ENCODE peak calls at places on chromosomes 13 and 19, in four cellular contexts. Q is cardiac muscle cell, N is AG08395, C is fibroblast of gingiva. A is an unnamed sample.

GRCh38 chr13:31773538-31773937 is 34.2 kb downstream of the RXFP2 start:
- DNase-seq in N (peak; percentile 52), Q (peak; percentile 73), C (peak; percentile 73), A (no peak)

GRCh38 chr19:3987619-3988371 is 2.5 kb upstream of the EEF2 start:
- DNase-seq in Q (peak; percentile 86), C (peak; percentile 68), N (peak; percentile 89), A (peak; percentile 83)

GRCh38 chr13:62887046-62887445 is 1471.4 kb upstream of the PCDH20 start:
- DNase-seq in C (no peak), Q (no peak), N (no peak), A (no peak)

GRCh38 chr13:113453962-113454361 is 674 bp upstream of the ADPRHL1 start:
- DNase-seq in Q (peak; percentile 84), N (peak; percentile 91), C (peak; percentile 81), A (no peak)

GRCh38 chr19:30733826-30734550 is 361.8 kb downstream of the ZNF536 start:
- DNase-seq in Q (no peak), N (no peak), C (no peak), A (no peak)

GRCh38 chr19:13795595-13796300 is 505 bp downstream of the ZSWIM4 start:
- DNase-seq in C (no peak), N (no peak), Q (peak; percentile 25), A (no peak)

GRCh38 chr19:40601061-40601973 is at the start of gene LTBP4:
- DNase-seq in Q (peak; percentile 46), C (no peak), N (peak; percentile 22), A (peak; percentile 40)

GRCh38 chr19:44542671-44543070 is 13.2 kb upstream of the CEACAM20 start:
- DNase-seq in Q (no peak), N (no peak), C (no peak), A (no peak)

GRCh38 chr13:63512095-63512494 is 2096.4 kb upstream of the PCDH20 start:
- DNase-seq in N (no peak), C (no peak), Q (no peak), A (no peak)

GRCh38 chr13:30091691-30092090 is 215.7 kb downstream of the KATNAL1 start:
- DNase-seq in N (no peak), Q (no peak), C (no peak), A (no peak)

GRCh38 chr13:30805603-30806011 is 70.3 kb downstream of the ALOX5AP start:
- DNase-seq in N (no peak), Q (peak; percentile 84), C (no peak), A (no peak)

GRCh38 chr19:53130506-53130905 is 2.2 kb downstream of the ZNF415 start:
- DNase-seq in N (no peak), Q (no peak), C (peak; percentile 25), A (no peak)

GRCh38 chr13:39684531-39685137 is 29.2 kb downstream of the COG6 start:
- DNase-seq in C (peak; percentile 50), Q (peak; percentile 66), N (peak; percentile 28), A (no peak)

GRCh38 chr13:40130871-40131636 is 475.6 kb downstream of the COG6 start:
- DNase-seq in N (peak; percentile 19), Q (peak; percentile 53), C (peak; percentile 15), A (no peak)

GRCh38 chr13:109788372-109789195 is 2.2 kb upstream of the IRS2 start:
- DNase-seq in C (no peak), N (no peak), Q (no peak), A (no peak)

GRCh38 chr19:17725422-17726078 is 6.3 kb downstream of the MAP1S start:
- DNase-seq in Q (no peak), N (no peak), C (no peak), A (no peak)

GRCh38 chr13:107743523-107743922 is 471.8 kb downstream of the LIG4 start:
- DNase-seq in Q (no peak), N (no peak), C (no peak), A (no peak)

GRCh38 chr13:109569938-109570711 is 216.3 kb downstream of the IRS2 start:
- DNase-seq in C (no peak), Q (no peak), N (no peak), A (no peak)

GRCh38 chr19:40803857-40804782 is 5.1 kb downstream of the EGLN2 start:
- DNase-seq in C (no peak), N (no peak), Q (no peak), A (no peak)

GRCh38 chr13:43758834-43759233 is 27.9 kb downstream of the ENOX1 start:
- DNase-seq in N (no peak), Q (no peak), C (no peak), A (no peak)

GRCh38 chr19:19997656-19998268 is 41.5 kb downstream of the ZNF682 start:
- DNase-seq in C (no peak), N (peak; percentile 8), Q (no peak), A (peak; percentile 50)

GRCh38 chr13:30818323-30818960 is 83.1 kb downstream of the ALOX5AP start:
- DNase-seq in N (peak; percentile 88), C (no peak), Q (peak; percentile 97), A (no peak)

GRCh38 chr19:16325671-16326400 is 1.2 kb downstream of the KLF2 start:
- DNase-seq in C (peak; percentile 10), Q (peak; percentile 52), N (peak; percentile 13), A (no peak)

GRCh38 chr13:33497146-33497845 is 211.7 kb upstream of the STARD13 start:
- DNase-seq in N (no peak), Q (peak; percentile 11), C (no peak), A (no peak)

GRCh38 chr13:99323488-99323887 is 16.3 kb upstream of the GPR183 start:
- DNase-seq in C (no peak), N (no peak), Q (no peak), A (no peak)

GRCh38 chr13:41028051-41028450 is 8.9 kb upstream of the ELF1 start:
- DNase-seq in C (no peak), Q (no peak), N (no peak), A (no peak)

GRCh38 chr13:27338816-27339215 is 68.2 kb downstream of the RASL11A start:
- DNase-seq in N (no peak), Q (no peak), C (no peak), A (peak; percentile 38)

GRCh38 chr13:35179494-35179893 is 237.4 kb downstream of the NBEA start:
- DNase-seq in N (peak; percentile 43), Q (peak; percentile 60), C (peak; percentile 84), A (no peak)

GRCh38 chr13:38147050-38147449 is 202.6 kb upstream of the UFM1 start:
- DNase-seq in Q (peak; percentile 0), N (no peak), C (no peak), A (no peak)

GRCh38 chr13:49776871-49777270 is 15.6 kb downstream of the KPNA3 start:
- DNase-seq in C (no peak), N (peak; percentile 44), Q (no peak), A (no peak)

GRCh38 chr13:78133511-78133910 is 214.9 kb upstream of the EDNRB start:
- DNase-seq in N (no peak), Q (no peak), C (no peak), A (no peak)

GRCh38 chr19:16952046-16952445 is 63.2 kb downstream of the F2RL3 start:
- DNase-seq in C (no peak), N (no peak), Q (no peak), A (no peak)

GRCh38 chr19:48938256-48938655 is 4.8 kb downstream of the DHDH start:
- DNase-seq in N (no peak), C (no peak), Q (no peak), A (no peak)

GRCh38 chr13:68056816-68057710 is 826.9 kb upstream of the PCDH9 start:
- DNase-seq in N (no peak), C (no peak), Q (peak; percentile 6), A (no peak)

GRCh38 chr19:10288662-10289166 is 1.0 kb upstream of the ICAM5 start:
- DNase-seq in N (peak; percentile 67), Q (peak; percentile 55), C (no peak), A (no peak)

A was measured in endothelial cell.